ENCODE peak calls at places on chromosomes 13 and 19, in ten cellular contexts. N is IMR-90, L is OCI-LY7, Q is GM12865, A is heart right ventricle, Y is A549, V is adrenal gland, R is brain microvascular endothelial cell, S is pancreas, T is heart left ventricle. O is an unnamed sample.

GRCh38 chr13:49292742-49293498 is 45.2 kb downstream of the CDADC1 start:
- DNase-seq in L (no peak), V (peak; percentile 73), S (no peak), Q (no peak), R (peak; percentile 79), T (peak; percentile 65), N (peak; percentile 96), A (peak; percentile 57), Y (no peak), O (peak; percentile 89)

GRCh38 chr13:98141938-98142426 is 912 bp upstream of the FARP1 start:
- DNase-seq in V (peak; percentile 76), L (no peak), R (no peak), A (peak; percentile 19), Y (no peak), Q (peak; percentile 37), N (no peak), S (peak; percentile 71), T (peak; percentile 29), O (no peak)

GRCh38 chr13:43159007-43159406 is 135.6 kb downstream of the DNAJC15 start:
- DNase-seq in S (no peak), T (no peak), R (peak; percentile 49), N (peak; percentile 71), V (no peak), Q (no peak), L (no peak), Y (no peak), A (no peak), O (peak; percentile 66)

GRCh38 chr19:4229179-4229931 is at the start of gene EBI3:
- DNase-seq in N (peak; percentile 65), R (peak; percentile 70), T (peak; percentile 45), Q (peak; percentile 96), L (no peak), Y (peak; percentile 74), V (no peak), A (no peak), S (no peak), O (peak; percentile 61)

GRCh38 chr13:76934671-76935070 is 13.6 kb upstream of the ACOD1 start:
- DNase-seq in R (no peak), A (no peak), N (no peak), Q (no peak), V (no peak), Y (no peak), S (no peak), T (no peak), L (no peak), O (no peak)

GRCh38 chr13:97660488-97661086 is 226.6 kb downstream of the RAP2A start:
- DNase-seq in N (no peak), V (peak; percentile 74), L (no peak), S (no peak), Q (no peak), R (no peak), A (no peak), T (no peak), Y (no peak), O (no peak)

GRCh38 chr19:2271516-2272103 is 10.4 kb downstream of the PEAK3 start:
- DNase-seq in T (peak; percentile 59), Q (no peak), L (no peak), N (peak; percentile 75), A (no peak), V (peak; percentile 81), R (peak; percentile 55), Y (no peak), S (no peak), O (peak; percentile 63)

GRCh38 chr19:44552324-44552723 is 22.8 kb upstream of the CEACAM20 start:
- DNase-seq in A (peak; percentile 17), Y (peak; percentile 81), N (no peak), S (no peak), V (peak; percentile 62), L (peak; percentile 41), R (peak; percentile 24), T (no peak), Q (peak; percentile 21), O (peak; percentile 16)

DNA sequence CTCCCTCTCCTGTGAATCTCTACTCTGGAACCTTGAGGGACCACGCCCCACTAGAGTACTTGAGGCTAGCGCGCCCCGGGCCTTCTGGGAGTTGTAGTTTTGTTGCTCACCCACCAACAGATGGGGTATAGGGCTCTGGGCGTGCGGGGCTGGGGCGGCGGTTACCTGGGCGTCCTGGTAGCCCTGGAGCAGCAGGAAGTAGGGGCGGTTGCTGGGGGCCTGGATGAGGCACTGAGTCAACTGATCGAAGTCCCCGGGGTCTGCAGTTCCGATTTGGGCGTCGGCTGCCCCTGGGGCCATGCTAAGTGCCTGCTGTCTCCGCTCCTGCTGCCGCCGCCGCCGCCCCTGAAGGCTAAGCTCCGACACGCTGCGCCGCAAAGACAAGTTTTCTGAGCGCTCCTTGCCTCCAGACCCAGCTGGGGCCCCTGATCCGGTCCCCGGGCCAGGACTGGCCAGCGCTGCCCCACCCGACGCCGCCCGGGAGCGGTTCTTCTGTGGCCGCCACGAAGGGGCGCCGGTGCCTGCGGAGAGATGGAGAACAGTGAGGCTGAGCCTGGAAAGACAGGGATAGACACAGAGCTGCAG is 5.3 kb downstream of the RASIP1 start:
- DNase-seq in Y (peak; percentile 85), N (no peak), Q (no peak), V (no peak), T (no peak), S (no peak), A (no peak), L (no peak), R (no peak), O (no peak)
- H3K4me3 ChIP-seq in Y (peak overlapping the region; percentile 49), N (no peak overlapping the region), Q (no peak overlapping the region), V (no peak overlapping the region), T (no peak overlapping the region), S (no peak overlapping the region), A (no peak overlapping the region), L (no peak overlapping the region), R (peak overlapping the region; percentile 46), O (peak overlapping the region; percentile 32)

DNA sequence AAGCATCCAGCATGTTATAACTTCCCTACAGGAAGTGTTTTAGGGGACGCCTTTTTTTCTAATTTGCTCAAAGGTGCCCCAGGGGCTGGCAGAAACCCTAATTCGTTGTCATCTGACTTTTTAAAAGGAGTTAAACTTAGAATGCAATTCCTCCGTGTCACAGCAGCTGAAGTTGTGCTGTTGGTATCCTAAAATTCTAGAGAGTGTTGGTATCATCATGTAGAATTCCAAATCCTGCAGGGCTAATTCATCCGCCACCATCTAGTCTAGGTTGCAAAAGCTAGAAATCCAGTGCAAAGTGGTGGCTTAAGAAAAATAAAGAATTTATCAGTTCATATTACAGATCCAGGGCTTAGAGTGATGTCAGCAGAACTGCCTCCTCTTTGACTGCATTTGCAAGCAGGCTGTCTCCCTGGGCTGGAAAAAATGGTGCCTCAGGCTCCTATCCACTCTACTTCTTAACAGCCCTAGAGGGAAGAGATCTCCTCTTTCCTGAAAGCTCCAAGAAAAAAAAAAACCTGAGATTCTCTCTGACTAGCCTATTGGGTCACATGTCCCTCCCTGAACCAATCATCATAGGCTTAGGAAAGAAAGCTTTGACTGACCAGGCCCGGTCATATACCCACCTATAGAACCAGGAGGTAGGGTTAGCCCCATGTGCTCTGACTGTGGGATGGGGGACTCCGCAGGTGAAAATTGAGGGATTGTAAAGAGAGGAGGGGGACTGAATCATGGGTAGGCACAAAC is 73.0 kb downstream of the MAP4K1 start:
- DNase-seq in S (no peak), A (no peak), N (peak; percentile 5), Q (no peak), Y (no peak), V (no peak), L (peak; percentile 89), T (no peak), R (no peak), O (no peak)
- TF ChIP-seq CTCF in S (no peak), A (no peak), N (peak; percentile 63), Q (no peak), Y (peak; percentile 100), V (no peak), L (peak; percentile 89), T (no peak), R (peak; percentile 55), O (peak; percentile 50)

DNA sequence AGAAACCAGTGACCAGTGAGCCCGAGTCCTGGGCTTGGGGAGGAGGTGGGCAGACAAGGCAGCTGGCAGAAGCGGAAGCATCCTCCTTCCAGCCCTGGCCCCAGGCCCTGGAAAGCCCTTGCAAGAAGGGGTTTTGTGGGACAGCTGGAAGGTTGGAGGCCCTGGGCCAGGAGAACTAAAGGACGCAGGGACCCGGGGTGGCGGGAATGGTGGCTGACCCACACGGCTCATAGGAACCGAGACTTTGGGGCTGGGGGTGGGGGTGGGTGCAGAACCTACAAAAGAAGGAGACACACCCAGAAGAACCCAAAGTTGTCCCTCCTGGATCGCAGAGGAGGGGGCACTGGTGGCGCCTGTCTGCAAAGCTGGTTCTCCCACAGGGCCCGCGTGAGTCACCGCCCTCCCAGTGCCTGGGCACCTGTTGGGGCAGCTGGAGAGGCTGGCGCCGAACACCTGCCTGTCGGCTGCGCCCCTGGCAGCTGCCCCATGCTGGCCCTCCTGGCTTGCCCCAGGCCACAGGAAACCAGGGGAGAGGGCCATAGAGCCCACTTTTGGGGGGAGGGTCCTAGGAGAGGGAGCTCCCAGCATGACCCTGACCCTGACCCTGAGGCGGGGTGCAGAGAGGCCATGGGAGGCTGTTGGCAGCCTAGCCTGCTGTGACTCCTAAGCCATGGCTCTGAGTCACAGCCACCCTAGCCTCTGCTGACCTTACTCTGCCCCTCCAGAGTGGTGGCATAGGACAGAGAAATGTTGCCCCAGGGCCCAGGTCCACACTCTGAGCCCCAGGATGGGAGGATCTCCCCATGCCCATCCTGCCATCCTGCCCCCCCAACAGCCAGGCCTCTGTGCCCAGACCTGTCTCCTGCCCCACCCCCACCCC is 768 bp downstream of the DMPK start:
- DNase-seq in L (no peak), S (peak; percentile 86), A (peak; percentile 44), R (no peak), T (no peak), Y (peak; percentile 57), Q (peak; percentile 3), N (no peak), V (peak; percentile 83), O (no peak)
- H3K4me3 ChIP-seq in L (no peak overlapping the region), S (peak overlapping the region; percentile 38), A (peak overlapping the region; percentile 63), R (peak overlapping the region; percentile 37), T (peak overlapping the region; percentile 64), Y (peak overlapping the region; percentile 34), Q (no peak overlapping the region), N (peak overlapping the region; percentile 33), V (peak overlapping the region; percentile 52), O (peak overlapping the region; percentile 62)

GRCh38 chr19:30598688-30599087 is 226.5 kb downstream of the ZNF536 start:
- DNase-seq in A (no peak), L (no peak), R (no peak), Q (no peak), V (no peak), T (no peak), N (no peak), Y (no peak), S (no peak), O (no peak)

GRCh38 chr19:30593358-30593757 is 221.2 kb downstream of the ZNF536 start:
- DNase-seq in T (no peak), V (no peak), A (peak; percentile 23), L (no peak), N (no peak), R (no peak), Q (no peak), S (no peak), Y (no peak), O (no peak)

GRCh38 chr19:30596268-30596667 is 224.1 kb downstream of the ZNF536 start:
- DNase-seq in R (no peak), Q (no peak), A (no peak), T (no peak), N (no peak), L (no peak), S (no peak), Y (no peak), V (no peak), O (no peak)

GRCh38 chr19:30593975-30594925 is 222.1 kb downstream of the ZNF536 start:
- DNase-seq in N (no peak), V (no peak), T (no peak), Q (no peak), A (no peak), S (no peak), L (no peak), R (no peak), Y (no peak), O (no peak)

DNA sequence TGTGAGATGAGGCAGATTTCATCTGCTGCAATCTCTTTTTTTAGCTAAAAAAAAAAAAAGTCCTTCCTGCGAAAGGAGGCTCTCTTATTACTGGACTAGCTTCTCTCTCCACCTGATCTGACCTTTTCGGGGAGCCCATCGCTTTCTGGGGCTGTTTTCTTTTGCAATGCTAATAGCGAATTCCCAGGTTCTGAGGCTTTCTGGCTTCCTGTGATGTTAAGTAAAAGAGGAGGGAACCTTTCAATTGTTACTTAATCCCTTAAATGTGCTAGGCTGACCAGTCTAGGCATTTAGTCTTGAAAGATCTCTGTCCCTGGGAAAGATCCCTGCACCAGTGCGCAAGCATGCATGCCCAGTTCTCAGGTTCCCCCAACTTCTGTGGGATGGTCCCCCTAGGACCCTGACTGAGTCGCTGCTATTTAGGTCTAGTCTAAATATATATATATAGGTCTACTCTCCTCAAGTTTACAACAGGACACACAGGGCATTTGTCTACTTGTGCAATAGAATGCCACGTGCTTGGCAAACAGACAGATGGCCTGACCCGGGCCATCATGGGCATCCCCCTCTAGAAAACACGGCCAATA is 224.7 kb downstream of the ZNF536 start:
- DNase-seq in A (no peak), Q (no peak), N (no peak), V (no peak), R (no peak), Y (no peak), S (no peak), L (no peak), T (no peak), O (no peak)
- TF ChIP-seq CTCF in A (no peak), Q (no peak), N (no peak), V (no peak), R (no peak), Y (no peak), S (no peak), L (no peak), T (no peak), O (no peak)

O was measured in cardiac fibroblast.